ENCODE peak calls at places on chromosomes 12 and 14, in nine cellular contexts. P is T-cell; A is activated naive CD4-positive, alpha-beta T cell treated with anti-CD3 and anti-CD28 coated beads for 36 hours; O is M059J; E is activated T-cell treated with anti-CD3 and anti-CD28 coated beads, Interleukin-2, amount 50 U/mL, for 1 hour; Q is prostate gland; K is kidney tubule cell; S is CD4-positive, alpha-beta memory T cell; W is activated effector memory CD4-positive, alpha-beta T cell treated with Interleukin-2 at 50 U/mL for 16 hours. R is an unnamed sample.

GRCh38 chr14:51185180-51185579 is 54.9 kb upstream of the TMX1 start:
- DNase-seq in P (no peak), A (peak; percentile 39), O (no peak), E (no peak), Q (no peak), K (no peak), S (no peak), W (no peak), R (peak; percentile 7)

GRCh38 chr12:119786539-119786938 is 90.6 kb downstream of the CIT start:
- DNase-seq in P (no peak), A (no peak), O (no peak), E (no peak), Q (no peak), K (no peak), S (no peak), W (no peak), R (no peak)

GRCh38 chr14:97380539-97380941 is 583.4 kb downstream of the VRK1 start:
- DNase-seq in P (no peak), A (peak; percentile 86), O (peak; percentile 2), E (peak; percentile 25), Q (no peak), K (peak; percentile 60), S (no peak), W (peak; percentile 40), R (no peak)

GRCh38 chr12:89882051-89882450 is 173.4 kb upstream of the ATP2B1 start:
- DNase-seq in P (no peak), A (peak; percentile 53), O (peak; percentile 52), E (no peak), Q (no peak), K (peak; percentile 59), S (no peak), W (no peak), R (peak; percentile 4)

GRCh38 chr12:24974216-24974615 is 25.3 kb upstream of the BCAT1 start:
- DNase-seq in P (no peak), A (no peak), O (no peak), E (no peak), Q (no peak), K (no peak), S (no peak), W (no peak), R (no peak)

GRCh38 chr12:15505616-15506015 is 183.3 kb downstream of the PTPRO start:
- DNase-seq in P (no peak), A (no peak), O (no peak), E (no peak), Q (no peak), K (no peak), S (no peak), W (no peak), R (no peak)

GRCh38 chr12:57151741-57152407 is 4.5 kb upstream of the LRP1-AS start:
- DNase-seq in P (no peak), A (no peak), O (peak; percentile 67), E (no peak), Q (peak; percentile 29), K (no peak), S (no peak), W (no peak), R (no peak)

GRCh38 chr14:105168496-105168978 is at the start of gene JAG2:
- DNase-seq in P (no peak), A (peak; percentile 51), O (peak; percentile 22), E (peak; percentile 67), Q (peak; percentile 61), K (peak; percentile 61), S (peak; percentile 39), W (peak; percentile 35), R (peak; percentile 41)

GRCh38 chr12:16606201-16606849 is 363 bp upstream of the LMO3 start:
- DNase-seq in P (no peak), A (no peak), O (no peak), E (no peak), Q (peak; percentile 16), K (peak; percentile 30), S (no peak), W (no peak), R (no peak)

GRCh38 chr12:124583854-124584253 is 16.4 kb upstream of the NCOR2 start:
- DNase-seq in P (no peak), A (no peak), O (no peak), E (no peak), Q (no peak), K (no peak), S (no peak), W (no peak), R (peak; percentile 12)

GRCh38 chr12:100017056-100017455 is 32.3 kb upstream of the ANKS1B start:
- DNase-seq in P (no peak), A (no peak), O (peak; percentile 74), E (no peak), Q (no peak), K (no peak), S (no peak), W (no peak), R (no peak)

GRCh38 chr14:89279649-89280232 is 137.3 kb downstream of the FOXN3 start:
- DNase-seq in P (no peak), A (no peak), O (no peak), E (no peak), Q (no peak), K (peak; percentile 35), S (no peak), W (no peak), R (no peak)

GRCh38 chr14:89845346-89845745 is 109.2 kb downstream of the EFCAB11 start:
- DNase-seq in P (no peak), A (no peak), O (no peak), E (no peak), Q (no peak), K (peak; percentile 33), S (no peak), W (no peak), R (no peak)

GRCh38 chr12:57214398-57214781 is 2.2 kb upstream of the NXPH4 start:
- DNase-seq in P (peak; percentile 63), A (peak; percentile 82), O (peak; percentile 54), E (peak; percentile 72), Q (peak; percentile 53), K (peak; percentile 54), S (peak; percentile 64), W (peak; percentile 42), R (peak; percentile 75)

GRCh38 chr14:96117101-96117897 is 78.1 kb downstream of the C14orf132 start:
- DNase-seq in P (no peak), A (peak; percentile 28), O (no peak), E (no peak), Q (no peak), K (no peak), S (peak; percentile 5), W (no peak), R (no peak)

GRCh38 chr14:69996197-69996596 is 117.0 kb downstream of the SMOC1 start:
- DNase-seq in P (no peak), A (no peak), O (peak; percentile 55), E (no peak), Q (no peak), K (peak; percentile 72), S (no peak), W (no peak), R (no peak)

GRCh38 chr14:102655154-102655553 is 62.7 kb downstream of the RCOR1 start:
- DNase-seq in P (no peak), A (no peak), O (peak; percentile 76), E (no peak), Q (no peak), K (peak; percentile 77), S (no peak), W (no peak), R (no peak)

GRCh38 chr12:43763769-43764168 is 5.0 kb downstream of the IRAK4 start:
- DNase-seq in P (no peak), A (no peak), O (no peak), E (no peak), Q (no peak), K (no peak), S (no peak), W (no peak), R (no peak)